ENCODE peak calls at places on chromosomes 4 and X, in eight cellular contexts. B is transverse colon, G is upper lobe of left lung, F is tibial nerve, A is sigmoid colon, P is ovary, V is adrenal gland, R is uterus. C is an unnamed sample. For H3K27me3, the result is how much of the 10 kb centered on the place peaks cover.

GRCh38 chr4:121951570-121952110 is at the start of gene TRPC3:
- DNase-seq in F (no peak), P (peak), A (peak), B (peak), V (no peak), R (peak), G (peak), C (no peak)

GRCh38 chrX:110992611-110993010 is 103.4 kb upstream of the PAK3 start:
- DNase-seq in G (no peak), A (no peak), F (no peak), R (no peak), V (peak), P (peak), B (no peak), C (no peak)

GRCh38 chr4:1610791-1611500 is 73.2 kb downstream of the FAM53A start:
- DNase-seq in A (peak), B (no peak), G (peak), P (no peak), R (no peak), F (no peak), V (no peak), C (no peak)

GRCh38 chrX:26783512-26784225 is 567.7 kb downstream of the MAGEB5 start:
- DNase-seq in V (peak), B (no peak), F (no peak), A (no peak), R (no peak), G (no peak), P (no peak), C (no peak)

GRCh38 chrX:46209768-46210167 is 335.5 kb downstream of the ZNF674 start:
- DNase-seq in P (no peak), F (no peak), V (no peak), G (no peak), R (no peak), B (no peak), A (no peak), C (no peak)

GRCh38 chrX:136574548-136574947 is 42.5 kb downstream of the VGLL1 start:
- DNase-seq in R (no peak), A (no peak), F (no peak), V (no peak), P (no peak), B (no peak), G (no peak), C (no peak)

GRCh38 chr4:82432596-82432995 is 2.2 kb downstream of the ENOPH1 start:
- DNase-seq in R (no peak), G (no peak), A (no peak), B (no peak), V (no peak), P (no peak), F (no peak), C (no peak)

GRCh38 chr4:86775061-86775460 is 74.1 kb downstream of the SLC10A6 start:
- DNase-seq in B (no peak), F (no peak), V (no peak), A (no peak), R (no peak), G (no peak), P (no peak), C (no peak)

GRCh38 chr4:5114911-5115310 is 63.6 kb downstream of the STK32B start:
- DNase-seq in G (no peak), A (no peak), P (no peak), F (no peak), V (no peak), B (no peak), R (no peak), C (no peak)

GRCh38 chrX:15903186-15903681 is 48.6 kb upstream of the AP1S2 start:
- DNase-seq in R (no peak), A (no peak), G (no peak), F (no peak), V (no peak), B (no peak), P (no peak), C (peak)

GRCh38 chr4:98046665-98047064 is 96.6 kb downstream of the STPG2 start:
- DNase-seq in P (no peak), R (no peak), G (no peak), F (no peak), V (no peak), A (no peak), B (no peak), C (no peak)

GRCh38 chr4:3710451-3711182 is 55.6 kb upstream of the ADRA2C start:
- DNase-seq in R (peak), G (peak), V (no peak), B (no peak), P (no peak), F (no peak), A (peak), C (no peak)

GRCh38 chrX:150152036-150152435 is 211.1 kb upstream of the MAMLD1 start:
- DNase-seq in R (no peak), V (no peak), F (no peak), G (no peak), P (no peak), A (no peak), B (no peak), C (no peak)

GRCh38 chrX:100748133-100748532 is 16.2 kb upstream of the SYTL4 start:
- DNase-seq in P (no peak), F (no peak), B (no peak), A (no peak), R (no peak), V (no peak), G (no peak), C (no peak)

GRCh38 chrX:16822723-16823122 is 36.5 kb downstream of the TXLNG start:
- DNase-seq in V (no peak), F (no peak), B (no peak), A (no peak), P (no peak), R (no peak), G (no peak), C (no peak)

GRCh38 chr4:113825272-113825671 is 63.7 kb upstream of the CAMK2D start:
- DNase-seq in G (no peak), B (peak), F (no peak), A (no peak), P (no peak), V (no peak), R (no peak), C (no peak)

DNA sequence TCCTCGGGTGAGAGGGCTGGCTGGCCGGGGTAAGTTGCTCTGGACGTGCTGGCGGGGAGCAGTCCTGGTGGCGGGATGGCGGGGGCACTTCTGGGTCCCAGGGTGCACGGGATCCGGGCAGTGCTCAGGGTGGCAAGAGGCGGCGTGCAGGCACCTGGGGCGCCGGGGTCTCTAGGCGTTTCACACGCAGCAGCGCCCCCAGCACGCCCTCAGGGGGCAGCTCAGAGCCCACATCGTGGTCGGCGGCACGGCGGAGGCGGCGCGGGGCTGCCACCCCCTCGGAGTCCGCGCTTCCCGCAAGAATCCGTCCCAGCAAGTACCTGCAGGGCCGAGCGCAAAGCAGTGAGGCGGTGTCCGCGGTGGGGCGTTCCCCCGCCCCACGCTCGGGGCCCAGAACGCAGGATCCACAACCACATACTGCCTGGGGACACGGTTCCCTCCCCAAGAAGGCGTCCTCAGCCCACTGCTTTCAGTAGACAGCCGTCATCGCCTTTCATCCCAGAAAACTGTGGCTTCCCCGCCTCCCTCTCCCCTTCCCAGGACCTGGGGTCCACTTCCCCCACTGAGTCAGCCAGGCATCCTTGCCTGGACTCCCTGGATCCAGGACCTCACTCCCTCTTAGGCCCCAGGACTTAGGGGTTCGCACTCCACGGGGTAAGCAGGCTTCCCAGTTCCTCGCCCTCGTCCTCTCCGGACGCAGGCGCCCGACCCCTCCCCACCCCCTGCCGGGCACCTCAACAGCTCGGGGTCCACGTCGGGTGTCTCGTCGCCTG is 4.1 kb downstream of the PCSK1N start:
- DNase-seq in F (no peak), B (no peak), R (no peak), P (no peak), G (peak), A (no peak), V (no peak), C (no peak)
- H3K27me3 ChIP-seq in F (half or more), B (under half), R (under half), P (under half), G (under half), A (under half), V (half or more), C (half or more)

GRCh38 chrX:47482512-47483309 is at the start of gene ZNF41:
- DNase-seq in R (peak), F (peak), B (peak), A (peak), V (peak), G (peak), P (peak), C (peak)
- TF ChIP-seq POLR2A in R (peak), F (no peak), B (peak), A (no peak), V (peak), G (peak), P (no peak), C (no peak)

GRCh38 chrX:69153060-69153730 is 12.1 kb downstream of the PJA1 start:
- DNase-seq in G (no peak), B (no peak), A (peak), R (peak), P (peak), F (peak), V (peak), C (no peak)
- H3K27me3 ChIP-seq in G (under half), B (under half), A (under half), R (under half), P (under half), F (under half), V (under half), C (under half)

DNA sequence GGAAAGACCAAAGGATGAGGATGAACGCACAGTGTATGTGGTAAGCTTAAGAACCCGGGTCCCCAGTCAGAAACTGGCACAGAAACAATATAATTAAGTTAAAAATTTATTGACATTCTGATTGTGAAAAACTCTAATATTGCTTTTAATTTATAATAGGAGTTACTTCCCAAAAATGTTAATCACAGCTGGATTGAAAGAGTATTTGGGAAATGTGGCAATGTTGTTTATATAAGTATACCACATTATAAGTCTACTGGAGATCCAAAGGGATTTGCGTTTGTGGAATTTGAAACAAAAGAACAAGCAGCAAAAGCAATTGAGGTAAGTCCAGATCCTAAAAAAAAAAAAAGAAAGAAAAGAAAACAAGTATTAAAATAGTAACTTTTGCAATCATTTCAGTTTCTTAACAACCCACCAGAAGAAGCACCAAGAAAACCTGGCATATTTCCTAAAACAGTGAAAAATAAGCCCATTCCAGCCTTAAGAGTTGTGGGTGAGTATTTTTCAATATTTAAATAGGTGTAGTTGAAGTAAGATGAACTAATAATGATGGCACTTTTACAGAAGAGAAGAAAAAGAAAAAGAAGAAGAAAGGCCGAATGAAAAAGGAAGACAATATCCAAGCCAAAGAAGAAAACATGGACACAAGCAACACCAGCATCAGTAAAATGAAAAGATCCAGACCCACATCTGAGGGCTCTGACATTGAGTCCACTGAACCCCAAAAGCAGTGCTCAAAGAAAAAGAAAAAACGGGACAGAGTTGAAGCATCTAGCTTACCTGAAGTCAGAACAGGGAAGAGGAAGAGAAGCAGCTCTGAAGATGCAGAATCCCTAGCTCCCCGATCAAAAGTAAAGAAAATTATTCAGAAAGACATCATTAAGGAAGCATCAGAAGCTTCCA is 9.9 kb downstream of the LARP7 start:
- DNase-seq in A (no peak), F (no peak), B (no peak), P (no peak), G (no peak), R (no peak), V (no peak), C (no peak)
- TF ChIP-seq POLR2A in A (no peak), F (no peak), B (no peak), P (no peak), G (no peak), R (no peak), V (no peak), C (no peak)

DNA sequence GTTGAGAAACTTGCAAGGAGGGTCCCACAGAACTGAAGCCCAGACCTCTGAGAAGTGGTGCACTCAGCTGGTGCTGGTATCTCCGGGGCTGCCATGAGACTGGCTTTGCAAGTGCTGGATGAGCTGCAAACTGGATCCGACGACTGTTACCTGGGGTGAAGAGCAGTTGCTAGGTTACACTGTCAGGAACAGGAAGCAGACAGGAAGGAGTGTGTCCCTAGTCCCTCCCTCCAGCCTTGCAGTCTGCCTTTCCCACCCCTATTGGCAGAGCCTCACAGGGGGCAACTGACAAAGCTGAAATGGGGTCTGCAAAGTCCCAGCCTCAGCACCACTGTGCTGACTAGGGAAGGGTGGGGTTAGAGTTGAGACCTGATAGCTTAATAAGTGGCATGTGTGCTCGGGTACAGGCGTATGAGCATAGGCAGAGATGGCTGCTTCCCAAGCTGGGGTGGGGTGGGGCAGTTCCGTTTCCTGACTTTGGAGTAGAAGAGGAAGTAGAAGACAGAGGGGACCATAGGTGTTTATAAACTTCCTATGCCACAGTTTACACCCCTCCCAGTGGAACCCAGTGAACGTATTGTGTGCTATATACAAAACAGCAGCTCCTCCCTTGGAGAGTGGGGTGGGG is 18.0 kb downstream of the PPEF1 start:
- DNase-seq in P (no peak), A (no peak), R (no peak), B (no peak), G (no peak), V (no peak), F (no peak), C (no peak)
- H3K27me3 ChIP-seq in P (under half), A (under half), R (under half), B (under half), G (under half), V (under half), F (under half), C (under half)

DNA sequence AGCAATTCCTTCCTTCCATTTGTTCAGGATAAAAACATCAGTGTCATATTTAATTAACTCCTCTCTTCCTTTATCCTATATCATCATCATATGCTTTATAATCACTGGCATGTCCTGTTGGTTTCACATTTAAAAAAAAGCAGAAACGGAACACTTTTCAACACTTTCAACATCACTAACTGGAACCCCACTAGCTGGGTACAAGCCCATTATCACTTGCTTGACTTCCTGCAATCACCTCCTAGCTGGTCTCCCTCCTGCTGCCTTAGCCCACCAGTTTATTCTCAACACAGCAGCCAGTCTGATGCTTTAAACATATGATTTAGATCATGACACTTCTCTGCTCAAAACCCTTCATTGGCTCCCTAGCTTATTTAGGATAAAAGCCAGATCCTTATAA is 116.4 kb upstream of the LSM6 start:
- DNase-seq in A (no peak), G (no peak), P (no peak), V (no peak), B (no peak), F (no peak), R (no peak), C (no peak)
- TF ChIP-seq POLR2A in A (no peak), G (no peak), P (no peak), V (no peak), B (no peak), F (no peak), R (no peak), C (no peak)

GRCh38 chrX:108732630-108733321 is 3.6 kb downstream of the IRS4 start:
- DNase-seq in A (no peak), P (peak), G (no peak), B (no peak), R (no peak), F (no peak), V (no peak), C (no peak)

GRCh38 chrX:108736509-108737479 is at the start of gene IRS4:
- DNase-seq in F (no peak), P (peak), B (no peak), A (no peak), V (no peak), G (peak), R (peak), C (no peak)

GRCh38 chrX:108735680-108736508 is 469 bp downstream of the IRS4 start:
- DNase-seq in B (no peak), A (no peak), G (no peak), R (no peak), P (peak), V (no peak), F (no peak), C (no peak)

GRCh38 chrX:108735087-108735679 is 1.2 kb downstream of the IRS4 start:
- DNase-seq in R (no peak), V (no peak), A (no peak), P (peak), F (no peak), B (no peak), G (peak), C (no peak)

DNA sequence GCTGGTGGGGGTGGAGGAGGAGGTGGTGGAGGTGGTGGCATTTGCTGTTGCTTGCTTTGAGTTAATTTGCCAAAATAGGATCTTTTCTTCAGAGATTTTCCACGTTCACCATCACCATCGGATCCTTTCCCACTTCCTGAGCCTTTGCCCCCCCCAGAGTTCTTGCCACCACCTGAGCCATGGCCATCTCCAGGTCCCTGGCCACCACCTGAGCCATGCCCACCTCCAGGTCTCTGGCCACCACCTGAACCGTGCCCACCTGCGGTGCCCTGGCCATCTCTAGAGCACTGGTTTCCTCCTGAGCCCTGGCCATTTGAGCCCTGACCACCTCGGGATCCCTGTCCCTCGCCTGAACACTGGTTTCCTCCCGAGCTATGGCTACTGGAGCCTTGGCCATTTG is 1.9 kb downstream of the IRS4 start:
- DNase-seq in V (no peak), B (no peak), F (no peak), A (no peak), G (no peak), R (no peak), P (peak), C (no peak)
- H3K27me3 ChIP-seq in V (half or more), B (half or more), F (half or more), A (under half), G (under half), R (under half), P (under half), C (under half)

GRCh38 chr4:105708376-105709080 is at the start of the genes GSTCD and INTS12:
- DNase-seq in A (peak), R (peak), B (peak), P (peak), V (peak), G (peak), F (peak), C (peak)
- TF ChIP-seq POLR2A in A (peak), R (peak), B (peak), P (peak), V (peak), G (peak), F (peak), C (no peak)